ENCODE peak calls at places on chromosome 18, in four cellular contexts. F is K562, J is HepG2, H is H1. A is an unnamed sample.

GRCh38 chr18:11676867-11677266 is 12.2 kb upstream of the GNAL start:
- DNase-seq in F (peak; percentile 30), J (no peak), H (peak; percentile 27), A (no peak)

GRCh38 chr18:33210575-33211189 is 229.8 kb downstream of the CCDC178 start:
- DNase-seq in F (no peak), J (peak; percentile 3), H (no peak), A (no peak)

GRCh38 chr18:25050605-25051004 is 301.4 kb downstream of the ZNF521 start:
- DNase-seq in F (no peak), J (no peak), H (no peak), A (no peak)

GRCh38 chr18:37492952-37493351 is 72.6 kb downstream of the CELF4 start:
- DNase-seq in F (no peak), J (no peak), H (no peak), A (no peak)

GRCh38 chr18:48794251-48794970 is 156.4 kb downstream of the SMAD7 start:
- DNase-seq in F (no peak), J (no peak), H (no peak), A (no peak)

GRCh38 chr18:59554796-59555195 is 142.4 kb downstream of the CCBE1 start:
- DNase-seq in F (no peak), J (no peak), H (no peak), A (no peak)

GRCh38 chr18:60746491-60746890 is 373.9 kb upstream of the MC4R start:
- DNase-seq in F (no peak), J (no peak), H (no peak), A (no peak)

GRCh38 chr18:33761363-33761762 is 183.3 kb downstream of the ASXL3 start:
- DNase-seq in F (no peak), J (no peak), H (no peak), A (no peak)

GRCh38 chr18:10057808-10058791 is 144.3 kb downstream of the VAPA start:
- DNase-seq in F (no peak), J (no peak), H (no peak), A (no peak)

DNA sequence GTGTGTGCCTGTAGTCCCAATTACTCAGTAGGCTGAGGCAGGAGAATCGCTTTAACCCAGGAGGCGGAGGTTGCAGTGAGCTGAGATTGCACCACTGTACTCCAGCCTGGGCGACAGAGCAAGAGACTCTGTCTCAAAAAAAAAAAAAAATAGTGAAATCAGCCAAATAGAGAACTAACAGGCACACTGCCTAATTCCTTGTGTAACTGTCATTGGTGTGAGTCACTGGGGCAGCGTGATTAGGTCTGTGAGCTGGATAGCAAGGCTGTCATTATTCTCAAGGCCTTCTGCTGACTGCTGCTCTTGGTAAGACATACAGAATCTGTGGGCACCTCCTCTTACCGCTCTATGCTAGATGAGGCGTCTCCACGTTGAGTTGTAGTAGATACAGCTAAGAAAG is 270.3 kb downstream of the NEDD4L start:
- DNase-seq in F (peak; percentile 6), J (peak; percentile 65), H (no peak), A (no peak)
- TF ChIP-seq CBX5 in F (no peak), J (no peak), H (no peak), A (no peak)

DNA sequence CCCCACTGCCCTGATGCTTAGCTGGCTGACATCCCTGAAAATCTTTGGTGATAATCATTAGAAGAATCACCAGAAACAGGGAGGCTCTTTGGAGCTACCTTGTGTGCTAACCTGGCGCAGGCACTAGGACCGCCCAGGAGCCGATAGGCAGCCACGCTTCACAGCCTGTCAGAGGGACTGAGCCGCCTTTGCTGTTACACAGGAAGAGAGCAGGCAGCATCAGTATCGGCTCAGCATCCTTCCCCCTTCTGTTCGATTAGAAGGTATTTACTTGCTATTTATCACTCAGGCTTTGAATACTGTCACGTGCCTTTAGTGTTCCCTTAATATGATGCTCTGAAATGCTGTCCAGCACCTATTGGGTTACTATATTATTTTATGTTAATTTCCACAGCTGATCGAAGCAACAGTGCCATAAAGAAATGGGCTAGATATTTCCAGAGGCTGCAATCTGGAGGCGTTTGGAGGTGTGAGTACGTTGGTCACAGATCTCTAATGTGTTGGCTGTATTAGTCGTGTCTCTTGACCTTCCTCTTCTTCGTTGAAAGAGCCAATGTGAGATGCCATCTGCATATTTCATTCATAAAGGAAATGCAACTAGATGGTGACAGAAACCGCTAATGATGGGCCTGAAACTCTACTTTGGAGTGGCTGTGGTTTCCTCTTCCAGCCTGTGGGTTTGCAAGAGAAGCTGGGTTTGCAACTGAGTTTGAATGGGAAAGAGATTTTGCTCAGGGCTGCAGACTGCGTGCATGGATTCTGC is 110.4 kb upstream of the RAB27B start:
- DNase-seq in F (peak; percentile 7), J (no peak), H (peak; percentile 56), A (peak; percentile 16)
- TF ChIP-seq CBX5 in F (no peak), J (no peak), H (no peak), A (no peak)

DNA sequence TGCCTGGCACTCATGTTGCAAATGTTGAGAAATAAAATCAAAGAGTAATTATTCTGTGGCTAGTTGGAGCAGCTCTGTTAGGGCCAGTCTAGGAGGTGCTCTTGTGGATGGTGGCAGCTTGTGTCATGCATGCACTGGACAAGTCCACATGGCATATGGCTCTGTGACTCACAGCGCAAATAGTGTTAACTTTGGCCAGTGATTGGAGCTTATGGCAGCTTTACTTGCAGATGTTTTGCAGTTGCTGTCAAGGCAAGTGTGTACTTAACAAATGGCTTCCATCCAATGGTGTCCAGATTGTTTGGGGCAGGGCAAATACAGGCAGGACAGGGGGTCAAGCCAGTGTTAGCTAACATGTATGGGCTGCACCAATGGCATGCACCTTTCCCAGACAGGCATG is 26.1 kb upstream of the TMX3 start:
- DNase-seq in F (no peak), J (no peak), H (no peak), A (no peak)
- TF ChIP-seq CBX5 in F (no peak), J (no peak), H (no peak), A (no peak)

GRCh38 chr18:8005870-8006269 is 438.8 kb downstream of the PTPRM start:
- DNase-seq in F (no peak), J (no peak), H (no peak), A (no peak)

GRCh38 chr18:8006979-8007378 is 439.9 kb downstream of the PTPRM start:
- DNase-seq in F (no peak), J (no peak), H (no peak), A (no peak)

GRCh38 chr18:8003878-8004675 is 437.0 kb downstream of the PTPRM start:
- DNase-seq in F (no peak), J (no peak), H (no peak), A (no peak)

DNA sequence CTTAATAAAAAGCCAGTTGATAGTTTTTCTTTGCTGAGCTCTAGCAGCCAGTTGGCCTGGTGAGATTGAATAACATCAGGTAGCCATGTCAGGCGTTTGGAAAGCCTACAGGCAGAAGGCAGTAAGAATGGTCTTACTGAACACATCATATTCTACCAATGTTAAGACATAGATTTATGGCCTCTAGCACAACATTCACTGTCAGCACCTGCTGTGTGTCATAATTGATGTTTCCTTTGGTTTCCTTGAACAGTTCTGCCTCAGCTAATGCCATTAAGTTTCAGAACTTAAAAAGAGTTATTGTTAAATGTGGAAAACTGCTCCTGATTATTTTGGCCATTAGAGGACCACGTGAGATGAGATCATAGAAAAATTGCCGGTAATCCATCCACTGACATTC is 434.6 kb downstream of the PTPRM start:
- DNase-seq in F (no peak), J (no peak), H (no peak), A (no peak)
- TF ChIP-seq CBX5 in F (no peak), J (no peak), H (no peak), A (no peak)

GRCh38 chr18:35182151-35182550 is 58.7 kb upstream of the ZNF397 start:
- DNase-seq in F (no peak), J (no peak), H (no peak), A (no peak)

GRCh38 chr18:35186491-35187034 is 54.3 kb upstream of the ZNF397 start:
- DNase-seq in F (no peak), J (no peak), H (no peak), A (no peak)

GRCh38 chr18:35183846-35184245 is 57.0 kb upstream of the ZNF397 start:
- DNase-seq in F (no peak), J (no peak), H (no peak), A (no peak)

GRCh38 chr18:35189510-35189909 is 51.3 kb upstream of the ZNF397 start:
- DNase-seq in F (no peak), J (no peak), H (no peak), A (no peak)

GRCh38 chr18:35185771-35186170 is 55.1 kb upstream of the ZNF397 start:
- DNase-seq in F (no peak), J (no peak), H (no peak), A (no peak)
- TF ChIP-seq CBX5 in F (no peak), J (no peak), H (no peak), A (no peak)

DNA sequence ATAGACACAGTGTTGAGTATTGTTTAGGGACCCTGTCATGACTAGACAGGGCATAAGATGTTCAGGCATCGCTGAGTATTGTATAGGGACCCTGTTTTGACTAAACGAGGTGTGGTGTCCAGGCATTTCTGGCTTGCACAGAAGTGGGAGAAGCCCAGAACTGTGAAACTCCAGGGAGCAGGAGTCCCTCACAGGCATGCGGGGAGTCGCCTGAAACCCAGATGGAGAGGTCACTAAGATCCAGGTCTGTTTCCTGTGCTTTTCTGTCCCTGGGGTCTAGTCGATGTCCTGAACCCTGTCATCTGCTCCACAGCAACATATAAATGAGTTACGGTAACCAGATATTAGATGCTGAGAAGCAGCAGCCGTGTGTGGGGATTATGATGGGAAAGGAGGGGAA is 469.0 kb upstream of the SALL3 start:
- DNase-seq in F (no peak), J (no peak), H (no peak), A (no peak)
- TF ChIP-seq CBX5 in F (no peak), J (no peak), H (no peak), A (no peak)

GRCh38 chr18:28478531-28478930 is 301.6 kb upstream of the CDH2 start:
- DNase-seq in F (no peak), J (no peak), H (no peak), A (no peak)

GRCh38 chr18:28476302-28476701 is 299.4 kb upstream of the CDH2 start:
- DNase-seq in F (no peak), J (no peak), H (no peak), A (no peak)
- TF ChIP-seq CBX5 in F (no peak), J (no peak), H (no peak), A (no peak)

GRCh38 chr18:36333418-36333817 is 35.9 kb downstream of the FHOD3 start:
- DNase-seq in F (no peak), J (no peak), H (no peak), A (no peak)
- TF ChIP-seq CBX5 in F (no peak), J (no peak), H (no peak), A (no peak)

A was measured in GM12878.